ENCODE peak calls at places on chromosome X, in seven cellular contexts. Y, J, D, H, O, Q and W are unnamed samples.

GRCh38 chrX:39957816-39958561 is 139.8 kb downstream of the BCOR start:
- DNase-seq in Y (no peak), J (no peak), D (no peak), H (no peak), O (no peak), Q (no peak), W (no peak)

GRCh38 chrX:1528186-1528883 is 8.7 kb downstream of the P2RY8 start:
- DNase-seq in Y (no peak), J (no peak), D (no peak), H (no peak), O (no peak), Q (no peak), W (no peak)

GRCh38 chrX:108736509-108737479 is at the start of gene IRS4:
- DNase-seq in Y (peak), J (peak), D (no peak), H (no peak), O (no peak), Q (peak), W (no peak)

GRCh38 chrX:74023203-74023602 is 280.8 kb upstream of the ZCCHC13 start:
- DNase-seq in Y (no peak), J (no peak), D (no peak), H (no peak), O (no peak), Q (no peak), W (no peak)

GRCh38 chrX:1401611-1402430 is 9.9 kb upstream of the SLC25A6 start:
- DNase-seq in Y (no peak), J (no peak), D (no peak), H (peak), O (no peak), Q (peak), W (no peak)

GRCh38 chrX:71198066-71198465 is 25.0 kb upstream of the GJB1 start:
- DNase-seq in Y (no peak), J (no peak), D (no peak), H (no peak), O (no peak), Q (no peak), W (no peak)

GRCh38 chrX:133473451-133473850 is 58.2 kb upstream of the GPC4 start:
- DNase-seq in Y (no peak), J (no peak), D (no peak), H (no peak), O (no peak), Q (no peak), W (no peak)

GRCh38 chrX:70089575-70090297 is 27.5 kb downstream of the OTUD6A start:
- DNase-seq in Y (no peak), J (no peak), D (no peak), H (no peak), O (peak), Q (no peak), W (peak)

GRCh38 chrX:68508799-68509198 is 9.9 kb downstream of the YIPF6 start:
- DNase-seq in Y (peak), J (no peak), D (no peak), H (no peak), O (no peak), Q (no peak), W (no peak)

GRCh38 chrX:15737957-15738685 is at the start of gene CA5B:
- DNase-seq in Y (peak), J (peak), D (no peak), H (peak), O (peak), Q (peak), W (peak)

GRCh38 chrX:147693511-147693910 is 218.2 kb upstream of the FMR1 start:
- DNase-seq in Y (no peak), J (no peak), D (no peak), H (no peak), O (no peak), Q (no peak), W (no peak)

GRCh38 chrX:19673334-19674040 is 158.2 kb upstream of the MAP3K15 start:
- DNase-seq in Y (peak), J (peak), D (peak), H (peak), O (peak), Q (no peak), W (peak)

GRCh38 chrX:49761481-49761880 is 65.7 kb upstream of the PAGE1 start:
- DNase-seq in Y (peak), J (no peak), D (no peak), H (no peak), O (peak), Q (no peak), W (no peak)

GRCh38 chrX:3526084-3526483 is 179.6 kb upstream of the MXRA5 start:
- DNase-seq in Y (no peak), J (no peak), D (no peak), H (no peak), O (no peak), Q (no peak), W (no peak)

GRCh38 chrX:53795583-53795982 is 109.1 kb upstream of the HUWE1 start:
- DNase-seq in Y (peak), J (no peak), D (no peak), H (no peak), O (no peak), Q (no peak), W (no peak)

GRCh38 chrX:28888421-28888820 is 301.2 kb downstream of the IL1RAPL1 start:
- DNase-seq in Y (no peak), J (no peak), D (no peak), H (no peak), O (no peak), Q (no peak), W (no peak)
- TF ChIP-seq CTCF in Y (no peak), J (no peak), D (no peak), H (no peak), O (no peak), Q (no peak), W (no peak)

GRCh38 chrX:110437686-110438085 is 79.0 kb downstream of the RTL9 start:
- DNase-seq in Y (no peak), J (no peak), D (no peak), H (no peak), O (no peak), Q (no peak), W (no peak)

GRCh38 chrX:110444996-110445395 is 86.3 kb downstream of the RTL9 start:
- DNase-seq in Y (no peak), J (no peak), D (no peak), H (no peak), O (peak), Q (no peak), W (no peak)

GRCh38 chrX:110448459-110448858 is 89.8 kb downstream of the RTL9 start:
- DNase-seq in Y (no peak), J (no peak), D (no peak), H (no peak), O (no peak), Q (no peak), W (no peak)

GRCh38 chrX:110440016-110440805 is 81.6 kb downstream of the RTL9 start:
- DNase-seq in Y (no peak), J (no peak), D (no peak), H (no peak), O (no peak), Q (no peak), W (no peak)

DNA sequence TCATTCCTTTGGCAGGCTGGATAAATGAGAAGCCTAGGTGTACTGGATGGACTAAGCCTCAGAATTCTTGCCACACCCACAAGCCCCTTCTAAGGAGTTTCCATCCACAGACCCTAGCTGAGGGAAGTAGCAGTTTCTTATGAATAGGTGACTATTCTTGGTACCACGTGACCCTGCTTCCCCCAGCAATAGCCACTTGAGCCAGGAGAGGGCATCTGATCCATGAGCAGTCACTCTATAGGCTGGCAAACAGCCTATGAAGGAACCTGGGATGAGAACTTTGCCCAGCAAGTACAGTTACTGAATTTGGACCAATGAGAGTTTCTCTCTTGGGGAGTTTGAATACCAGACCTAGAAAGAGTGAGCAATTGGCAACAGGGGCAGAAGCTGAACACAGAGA is 84.0 kb downstream of the RTL9 start:
- DNase-seq in Y (peak), J (no peak), D (no peak), H (no peak), O (peak), Q (no peak), W (no peak)
- TF ChIP-seq CTCF in Y (no peak), J (no peak), D (peak), H (no peak), O (peak), Q (peak), W (peak)

GRCh38 chrX:44082829-44083228 is 109.6 kb upstream of the NDP start:
- DNase-seq in Y (no peak), J (no peak), D (no peak), H (no peak), O (no peak), Q (no peak), W (no peak)
- TF ChIP-seq CTCF in Y (no peak), J (no peak), D (no peak), H (no peak), O (no peak), Q (no peak), W (no peak)

DNA sequence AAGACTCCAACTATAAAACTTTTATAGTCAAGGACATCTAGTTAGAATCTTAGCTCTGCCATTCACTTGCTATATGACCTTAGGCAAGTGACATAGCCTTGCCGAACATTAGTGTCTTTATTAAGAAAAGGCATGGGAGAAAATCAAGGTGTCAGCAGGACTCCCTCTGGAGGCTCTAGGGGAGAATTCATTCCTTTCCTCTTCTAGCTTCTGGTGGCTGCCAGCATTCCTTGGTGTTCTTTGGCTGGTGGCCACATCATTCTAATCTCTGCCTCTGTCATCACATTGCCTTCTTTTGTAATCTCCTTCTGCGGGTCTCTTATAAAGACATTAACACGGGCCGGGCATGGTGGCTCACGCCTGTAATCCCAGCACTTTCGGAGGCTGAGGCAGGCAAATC is 99.8 kb downstream of the PPP1R2C start:
- DNase-seq in Y (peak), J (no peak), D (no peak), H (no peak), O (peak), Q (no peak), W (no peak)
- TF ChIP-seq CTCF in Y (no peak), J (no peak), D (no peak), H (no peak), O (peak), Q (no peak), W (peak)